ENCODE peak calls at places on chromosomes 2 and 18, in five cellular contexts. T is neural progenitor cell, B is AG08396, H is GM13977, I is uterus. Y is an unnamed sample.

GRCh38 chr2:11498543-11499034 is 32.6 kb upstream of the E2F6 start:
- DNase-seq in T (peak), B (no peak), H (peak), I (peak), Y (peak)

GRCh38 chr2:57850415-57851130 is 196.0 kb upstream of the VRK2 start:
- DNase-seq in T (no peak), B (no peak), H (no peak), I (no peak), Y (no peak)

GRCh38 chr18:35344736-35345459 is 678 bp upstream of the ZNF24 start:
- DNase-seq in T (no peak), B (no peak), H (no peak), I (no peak), Y (peak)

GRCh38 chr2:100141906-100142305 is 484 bp downstream of the AFF3 start:
- DNase-seq in T (no peak), B (no peak), H (no peak), I (no peak), Y (no peak)

GRCh38 chr2:237291138-237291792 is 122.7 kb downstream of the COL6A3 start:
- DNase-seq in T (no peak), B (peak), H (no peak), I (peak), Y (peak)

GRCh38 chr18:60259052-60259681 is 113.4 kb downstream of the MC4R start:
- DNase-seq in T (no peak), B (no peak), H (no peak), I (no peak), Y (no peak)

GRCh38 chr2:213934560-213934959 is 476.3 kb upstream of the VWC2L start:
- DNase-seq in T (peak), B (no peak), H (peak), I (no peak), Y (no peak)

GRCh38 chr2:148048475-148049221 is 27.8 kb downstream of the MBD5 start:
- DNase-seq in T (no peak), B (no peak), H (peak), I (no peak), Y (no peak)

GRCh38 chr2:188293601-188294482 is 2.2 kb downstream of the GULP1 start:
- DNase-seq in T (peak), B (peak), H (no peak), I (peak), Y (peak)

GRCh38 chr2:210428415-210429179 is 48.0 kb downstream of the LANCL1 start:
- DNase-seq in T (no peak), B (no peak), H (no peak), I (no peak), Y (no peak)

GRCh38 chr2:197258580-197258979 is 52.0 kb downstream of the ANKRD44 start:
- DNase-seq in T (no peak), B (no peak), H (no peak), I (no peak), Y (no peak)

GRCh38 chr2:127149384-127149783 is 42.4 kb upstream of the BIN1 start:
- DNase-seq in T (no peak), B (peak), H (no peak), I (no peak), Y (no peak)

GRCh38 chr2:176804392-176804791 is 408.2 kb upstream of the HNRNPA3 start:
- DNase-seq in T (no peak), B (no peak), H (no peak), I (no peak), Y (no peak)

GRCh38 chr18:74351354-74351753 is 35.7 kb downstream of the C18orf63 start:
- DNase-seq in T (no peak), B (peak), H (no peak), I (no peak), Y (peak)

GRCh38 chr2:56127013-56127772 is 56.6 kb upstream of the CCDC85A start:
- DNase-seq in T (no peak), B (no peak), H (no peak), I (no peak), Y (no peak)

GRCh38 chr2:105141099-105141614 is 100.4 kb upstream of the GPR45 start:
- DNase-seq in T (no peak), B (no peak), H (no peak), I (no peak), Y (no peak)

GRCh38 chr18:5414546-5414945 is 119.0 kb upstream of the ZBTB14 start:
- DNase-seq in T (peak), B (no peak), H (no peak), I (no peak), Y (no peak)

GRCh38 chr2:152304845-152305244 is 30.1 kb upstream of the FMNL2 start:
- DNase-seq in T (no peak), B (peak), H (no peak), I (no peak), Y (no peak)

GRCh38 chr2:240785424-240786335 is 34.3 kb downstream of the KIF1A start:
- DNase-seq in T (no peak), B (no peak), H (no peak), I (no peak), Y (no peak)

GRCh38 chr2:236622201-236622600 is 52.6 kb downstream of the ACKR3 start:
- DNase-seq in T (no peak), B (no peak), H (no peak), I (no peak), Y (no peak)

GRCh38 chr2:219452361-219453317 is 18.0 kb downstream of the SPEG start:
- DNase-seq in T (no peak), B (peak), H (no peak), I (peak), Y (no peak)

GRCh38 chr18:74836296-74837139 is 238.8 kb downstream of the ZNF407 start:
- DNase-seq in T (peak), B (peak), H (no peak), I (no peak), Y (peak)

GRCh38 chr2:86295071-86295470 is 42.4 kb downstream of the REEP1 start:
- DNase-seq in T (no peak), B (no peak), H (no peak), I (no peak), Y (no peak)

GRCh38 chr2:36373149-36373880 is 17.7 kb downstream of the CRIM1 start:
- DNase-seq in T (no peak), B (no peak), H (no peak), I (no peak), Y (no peak)

GRCh38 chr2:212005077-212005671 is 533.4 kb downstream of the ERBB4 start:
- DNase-seq in T (peak), B (peak), H (peak), I (no peak), Y (no peak)

GRCh38 chr18:2994603-2995432 is 18.1 kb downstream of the LPIN2 start:
- DNase-seq in T (no peak), B (no peak), H (peak), I (no peak), Y (no peak)

GRCh38 chr2:43142921-43143438 is 83.4 kb downstream of the ZFP36L2 start:
- DNase-seq in T (no peak), B (no peak), H (no peak), I (no peak), Y (no peak)

GRCh38 chr2:171999125-171999524 is 628 bp upstream of the METAP1D start:
- DNase-seq in T (no peak), B (no peak), H (no peak), I (no peak), Y (no peak)

GRCh38 chr2:9306910-9307309 is 100.3 kb downstream of the ASAP2 start:
- DNase-seq in T (no peak), B (no peak), H (no peak), I (no peak), Y (no peak)

GRCh38 chr18:67243799-67244587 is 272.5 kb downstream of the DSEL start:
- DNase-seq in T (no peak), B (no peak), H (no peak), I (no peak), Y (no peak)

GRCh38 chr2:167114018-167114417 is 225.7 kb downstream of the XIRP2 start:
- DNase-seq in T (no peak), B (no peak), H (no peak), I (no peak), Y (no peak)

GRCh38 chr2:187117483-187117882 is 268.5 kb upstream of the ZSWIM2 start:
- DNase-seq in T (peak), B (no peak), H (no peak), I (no peak), Y (no peak)

GRCh38 chr2:162424816-162425215 is 80.9 kb downstream of the GCA start:
- DNase-seq in T (peak), B (no peak), H (no peak), I (no peak), Y (no peak)

GRCh38 chr2:164782323-164782722 is 59.3 kb downstream of the COBLL1 start:
- DNase-seq in T (no peak), B (no peak), H (no peak), I (no peak), Y (no peak)